ENCODE peak calls at places on chromosome 10, in six cellular contexts. D is NCI-H1092; A is activated CD4-positive, alpha-beta T cell treated with anti-CD3 and anti-CD28 coated beads, Interleukin-2, amount 10 ng/mL, durations not matched to agents 7 days and 5 days; L is CD4-positive, alpha-beta T cell; G is stimulated activated CD4-positive, alpha-beta T cell treated with anti-CD3 and anti-CD28 coated beads, Interleukin-1b, Interleukin-23, amount 100 ng/mL, for 24 hours; K is stimulated activated CD8-positive, alpha-beta memory T cell treated with anti-CD3 and anti-CD28 coated beads, Interleukin-2, amount 100 ng/mL, for 1 hour. J is an unnamed sample.

GRCh38 chr10:49009231-49009979 is 69.8 kb upstream of the LRRC18 start:
- DNase-seq in D (no peak), A (no peak), G (no peak), L (no peak), K (no peak), J (no peak)

GRCh38 chr10:84201682-84202081 is 7.3 kb downstream of the CDHR1 start:
- DNase-seq in A (no peak), G (no peak), K (no peak), D (no peak), L (no peak), J (no peak)

GRCh38 chr10:130436633-130437032 is 300.4 kb downstream of the GLRX3 start:
- DNase-seq in L (no peak), A (no peak), D (no peak), G (no peak), K (no peak), J (no peak)

GRCh38 chr10:99630439-99630838 is 10.2 kb upstream of the SLC25A28 start:
- DNase-seq in G (no peak), D (no peak), K (no peak), A (peak), L (no peak), J (no peak)

GRCh38 chr10:16901102-16901501 is 83.9 kb upstream of the RSU1 start:
- DNase-seq in D (no peak), K (no peak), A (no peak), G (no peak), L (no peak), J (no peak)

GRCh38 chr10:62130948-62131347 is 137.7 kb downstream of the RTKN2 start:
- DNase-seq in L (no peak), G (no peak), A (no peak), K (no peak), D (no peak), J (peak)

GRCh38 chr10:20768849-20769248 is 128.3 kb downstream of the NEBL start:
- DNase-seq in G (no peak), A (no peak), D (no peak), K (no peak), L (no peak), J (no peak)

GRCh38 chr10:6647811-6648526 is 67.9 kb upstream of the PRKCQ start:
- DNase-seq in G (peak), L (peak), A (peak), K (peak), D (no peak), J (peak)

GRCh38 chr10:4194231-4194630 is 409.2 kb upstream of the KLF6 start:
- DNase-seq in A (no peak), D (no peak), K (no peak), G (no peak), L (no peak), J (no peak)

GRCh38 chr10:26491934-26492333 is 53.8 kb downstream of the APBB1IP start:
- DNase-seq in G (no peak), D (no peak), L (no peak), A (no peak), K (no peak), J (no peak)

GRCh38 chr10:124389613-124390361 is 28.9 kb downstream of the OAT start:
- DNase-seq in A (no peak), G (no peak), L (no peak), K (no peak), D (no peak), J (no peak)

GRCh38 chr10:104881740-104882139 is 240.7 kb downstream of the SORCS3 start:
- DNase-seq in G (no peak), L (no peak), D (no peak), K (no peak), A (no peak), J (no peak)

GRCh38 chr10:97888641-97889262 is 39.1 kb downstream of the GOLGA7B start:
- DNase-seq in K (no peak), G (no peak), A (no peak), L (no peak), D (no peak), J (no peak)

GRCh38 chr10:14618669-14619068 is 156.0 kb downstream of the FAM107B start:
- DNase-seq in G (no peak), D (no peak), K (no peak), L (no peak), A (no peak), J (no peak)

GRCh38 chr10:14855453-14855852 is 17.3 kb downstream of the HSPA14 start:
- DNase-seq in G (no peak), K (no peak), L (no peak), D (no peak), A (no peak), J (no peak)

GRCh38 chr10:541750-542371 is 147.6 kb downstream of the DIP2C start:
- DNase-seq in L (no peak), A (no peak), D (peak), K (no peak), G (no peak), J (no peak)

GRCh38 chr10:49038711-49039110 is 76.6 kb downstream of the VSTM4 start:
- DNase-seq in K (no peak), L (no peak), G (no peak), D (no peak), A (no peak), J (no peak)

GRCh38 chr10:29512460-29512974 is 122.3 kb downstream of the SVIL start:
- DNase-seq in G (no peak), L (no peak), K (no peak), A (no peak), D (no peak), J (no peak)

GRCh38 chr10:18325889-18326531 is 185.8 kb downstream of the CACNB2 start:
- DNase-seq in A (no peak), L (no peak), K (no peak), G (no peak), D (no peak), J (no peak)

GRCh38 chr10:34808789-34809745 is 6.0 kb downstream of the PARD3 start:
- DNase-seq in D (no peak), L (no peak), G (no peak), K (no peak), A (no peak), J (no peak)

GRCh38 chr10:113751116-113751728 is at the start of gene PLEKHS1:
- DNase-seq in D (no peak), A (no peak), K (no peak), L (no peak), G (no peak), J (no peak)

GRCh38 chr10:14779053-14779649 is 4.5 kb upstream of the FAM107B start:
- DNase-seq in L (no peak), G (no peak), D (no peak), A (no peak), K (no peak), J (no peak)

GRCh38 chr10:101780187-101780817 is 2.9 kb downstream of the NPM3 start:
- DNase-seq in L (no peak), G (no peak), A (no peak), K (no peak), D (no peak), J (no peak)

GRCh38 chr10:23197416-23197861 is 5.3 kb downstream of the PTF1A start:
- DNase-seq in K (no peak), D (peak), L (no peak), A (no peak), G (no peak), J (no peak)

GRCh38 chr10:22912763-22913389 is 15.0 kb upstream of the ARMC3 start:
- DNase-seq in A (no peak), K (no peak), G (no peak), L (no peak), D (no peak), J (no peak)

GRCh38 chr10:109895095-109895818 is 28.1 kb downstream of the XPNPEP1 start:
- DNase-seq in D (no peak), A (no peak), K (no peak), L (no peak), G (no peak), J (no peak)

GRCh38 chr10:60387531-60387930 is 2.1 kb downstream of the ANK3 start:
- DNase-seq in A (no peak), L (no peak), D (peak), K (no peak), G (no peak), J (no peak)

GRCh38 chr10:62384057-62384446 is 9.9 kb downstream of the ZNF365 start:
- DNase-seq in A (peak), K (peak), L (peak), G (no peak), D (no peak), J (peak)

GRCh38 chr10:116694253-116694926 is 48.0 kb downstream of the HSPA12A start:
- DNase-seq in K (no peak), A (no peak), G (no peak), D (no peak), L (no peak), J (no peak)

GRCh38 chr10:97887399-97887798 is 37.8 kb downstream of the GOLGA7B start:
- DNase-seq in G (no peak), K (no peak), L (no peak), D (no peak), A (no peak), J (no peak)

GRCh38 chr10:118948784-118949183 is 80.7 kb upstream of the NANOS1 start:
- DNase-seq in D (no peak), L (no peak), K (no peak), A (no peak), G (no peak), J (no peak)

GRCh38 chr10:91409069-91409868 is 875 bp upstream of the HECTD2 start:
- DNase-seq in D (peak), L (peak), K (peak), G (peak), A (peak), J (no peak)

GRCh38 chr10:49448924-49449323 is 53.0 kb upstream of the DRGX start:
- DNase-seq in G (no peak), K (no peak), L (no peak), A (no peak), D (no peak), J (no peak)

GRCh38 chr10:69865450-69865849 is 63.7 kb downstream of the COL13A1 start:
- DNase-seq in A (no peak), K (no peak), D (no peak), L (no peak), G (no peak), J (no peak)

GRCh38 chr10:9681655-9682054 is 1336.0 kb upstream of the CELF2 start:
- DNase-seq in D (no peak), K (no peak), A (no peak), G (no peak), L (no peak), J (no peak)